ENCODE peak calls at places on chromosome 17, in seven cellular contexts. F is effector memory CD4-positive, alpha-beta T cell; Z is pancreas; T is hepatocyte; V is small intestine; G is IMR-90; A is CD4-positive, CD25-positive, alpha-beta regulatory T cell. W is an unnamed sample. For H3K4me1, the result is how much of the 10 kb centered on the place peaks cover.

GRCh38 chr17:45320349-45320930 is 3.6 kb upstream of the MAP3K14 start:
- DNase-seq in G (peak), V (no peak), A (no peak), Z (no peak), F (no peak), T (no peak), W (no peak)

GRCh38 chr17:43085489-43085888 is 39.7 kb downstream of the BRCA1 start:
- DNase-seq in F (no peak), A (no peak), T (peak), V (no peak), Z (no peak), G (peak), W (no peak)

GRCh38 chr17:30588798-30589247 is 111.6 kb downstream of the GOSR1 start:
- DNase-seq in Z (no peak), F (no peak), V (no peak), G (no peak), T (no peak), A (no peak), W (no peak)

GRCh38 chr17:57408064-57408811 is 151.9 kb downstream of the MSI2 start:
- DNase-seq in Z (no peak), V (no peak), G (no peak), T (peak), A (no peak), F (no peak), W (peak)

GRCh38 chr17:60369727-60370126 is 22.2 kb downstream of the USP32 start:
- DNase-seq in G (no peak), V (no peak), T (no peak), A (no peak), Z (no peak), F (no peak), W (no peak)

GRCh38 chr17:40529991-40530390 is 28.6 kb upstream of the TNS4 start:
- DNase-seq in F (no peak), A (no peak), G (no peak), Z (no peak), T (no peak), V (no peak), W (no peak)

GRCh38 chr17:66405836-66406679 is 103.6 kb downstream of the PRKCA start:
- DNase-seq in Z (no peak), F (no peak), T (no peak), V (no peak), A (no peak), G (no peak), W (no peak)

GRCh38 chr17:65394811-65395472 is 166.5 kb downstream of the AXIN2 start:
- DNase-seq in A (no peak), T (no peak), F (no peak), V (no peak), G (no peak), Z (no peak), W (no peak)

GRCh38 chr17:40322417-40323315 is 13.7 kb downstream of the RARA start:
- DNase-seq in T (peak), A (peak), G (peak), V (peak), Z (peak), F (peak), W (peak)

GRCh38 chr17:69012895-69013805 is 47.6 kb downstream of the ABCA9 start:
- DNase-seq in A (no peak), V (no peak), G (peak), Z (no peak), T (no peak), F (no peak), W (no peak)

GRCh38 chr17:42548070-42548837 is 4.5 kb upstream of the HSD17B1 start:
- DNase-seq in V (peak), G (no peak), Z (peak), A (peak), T (peak), F (peak), W (peak)

GRCh38 chr17:45428954-45429337 is 3.7 kb downstream of the ARHGAP27 start:
- DNase-seq in A (no peak), Z (no peak), T (no peak), G (no peak), V (no peak), F (no peak), W (no peak)

GRCh38 chr17:29945281-29945680 is 3.8 kb downstream of the EFCAB5 start:
- DNase-seq in A (no peak), Z (no peak), G (no peak), F (no peak), T (no peak), V (no peak), W (no peak)

GRCh38 chr17:56499799-56500388 is 93.6 kb upstream of the NOG start:
- DNase-seq in F (no peak), T (peak), V (peak), Z (no peak), G (peak), A (no peak), W (no peak)

GRCh38 chr17:35046740-35047283 is 16.7 kb downstream of the RFFL start:
- DNase-seq in Z (no peak), A (peak), F (peak), V (peak), G (peak), T (no peak), W (peak)

GRCh38 chr17:82023447-82024241 is 539 bp downstream of the LRRC45 start:
- DNase-seq in A (no peak), G (peak), T (peak), F (peak), V (peak), Z (no peak), W (no peak)

GRCh38 chr17:40188694-40189093 is 11.4 kb downstream of the RAPGEFL1 start:
- DNase-seq in F (no peak), V (no peak), Z (no peak), T (no peak), A (no peak), G (no peak), W (no peak)

GRCh38 chr17:41367426-41368075 is 2.1 kb downstream of the KRT33B start:
- DNase-seq in Z (no peak), A (no peak), G (peak), F (no peak), T (no peak), V (no peak), W (no peak)

GRCh38 chr17:13016881-13017622 is 775 bp downstream of the ELAC2 start:
- DNase-seq in A (no peak), T (no peak), Z (no peak), G (peak), F (no peak), V (no peak), W (no peak)

GRCh38 chr17:78394209-78394608 is 15.8 kb downstream of the PGS1 start:
- DNase-seq in A (no peak), V (no peak), F (no peak), G (no peak), T (no peak), Z (peak), W (no peak)

GRCh38 chr17:61283043-61283442 is 116.6 kb upstream of the TBX2 start:
- DNase-seq in V (no peak), F (no peak), T (no peak), A (no peak), G (no peak), Z (no peak), W (no peak)

GRCh38 chr17:2952174-2952845 is 111.1 kb downstream of the OR1D5 start:
- DNase-seq in T (no peak), Z (no peak), A (no peak), F (no peak), G (no peak), V (no peak), W (no peak)

GRCh38 chr17:78825696-78826095 is 14.9 kb downstream of the USP36 start:
- DNase-seq in V (no peak), A (no peak), Z (peak), G (no peak), T (no peak), F (no peak), W (no peak)

GRCh38 chr17:330993-331701 is 21.5 kb downstream of the RPH3AL start:
- DNase-seq in T (no peak), F (no peak), A (no peak), Z (peak), G (no peak), V (no peak), W (no peak)
- H3K4me3 ChIP-seq in T (no peak), F (peak), A (no peak), Z (no peak), G (no peak), V (no peak), W (no peak)

DNA sequence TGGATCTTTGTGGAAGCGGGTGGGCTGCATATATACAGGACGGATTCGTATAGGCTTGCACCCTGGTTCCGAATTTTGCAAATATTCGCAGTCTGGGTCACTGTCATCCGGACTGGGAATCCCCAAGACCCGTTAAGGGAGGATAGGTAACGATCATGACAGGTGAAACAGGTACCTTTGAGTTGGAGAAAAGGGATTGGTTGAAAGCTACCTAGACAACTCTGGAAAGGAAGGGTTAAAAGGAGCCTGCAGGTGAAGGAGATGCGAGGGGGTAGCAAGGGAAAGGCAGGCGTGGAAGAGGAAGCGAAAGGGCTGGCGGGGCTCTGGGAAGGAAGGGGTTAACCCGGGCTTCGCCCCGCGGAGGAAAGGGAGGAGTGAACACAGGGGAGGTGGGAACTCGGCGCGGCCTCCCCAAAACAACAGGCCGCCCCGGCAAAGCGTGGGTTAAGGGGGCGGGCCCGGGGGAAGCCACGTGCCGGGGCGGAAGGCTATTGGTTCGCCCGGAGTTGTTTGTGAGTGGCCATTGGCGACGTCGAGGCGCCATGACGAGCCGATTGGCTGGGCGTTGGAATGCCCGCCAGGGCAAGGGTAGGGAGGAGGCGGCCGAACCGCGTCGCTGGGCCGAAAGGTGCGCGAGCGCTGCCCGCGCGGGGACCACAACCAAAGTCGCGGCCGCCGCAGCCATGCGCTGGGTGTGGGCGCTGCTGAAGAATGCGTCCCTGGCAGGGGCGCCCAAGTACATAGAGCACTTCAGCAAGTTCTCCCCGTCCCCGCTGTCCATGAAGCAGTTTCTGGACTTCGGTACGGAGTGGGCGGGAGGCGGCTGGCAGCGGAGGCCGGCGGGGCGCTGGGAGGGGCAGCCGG is at the start of gene PDK2:
- DNase-seq in V (peak), F (peak), Z (peak), A (peak), T (peak), G (peak), W (peak)
- H3K27ac ChIP-seq in V (peak), F (peak), Z (peak), A (peak), T (peak), G (peak), W (peak)

DNA sequence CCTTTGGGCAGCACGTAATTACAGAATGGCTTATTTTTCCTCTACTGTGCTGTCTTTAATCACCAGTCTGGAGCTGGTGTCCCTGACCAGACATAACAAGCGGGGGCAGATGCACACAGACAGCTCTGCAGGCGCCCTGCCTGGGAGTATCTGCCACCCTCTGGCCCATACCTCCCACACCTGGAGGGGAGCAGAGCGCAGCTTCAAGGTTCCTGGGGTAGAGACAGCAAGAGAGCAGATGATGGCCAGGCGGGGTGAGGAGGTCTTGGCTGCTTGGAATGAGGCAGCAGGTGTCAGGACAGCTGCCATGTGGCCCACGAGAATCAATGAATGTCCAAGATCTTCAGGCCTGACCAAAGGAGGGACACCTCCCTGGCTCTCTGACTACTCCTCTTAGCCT is 23.8 kb downstream of the TMEM94 start:
- DNase-seq in T (no peak), F (no peak), G (no peak), Z (no peak), A (no peak), V (no peak), W (no peak)
- H3K4me1 ChIP-seq in T (under half), F (under half), G (under half), Z (under half), A (under half), V (under half), W (under half)

GRCh38 chr17:8412089-8412488 is 14.5 kb upstream of the RNF222 start:
- DNase-seq in T (no peak), G (no peak), F (no peak), Z (no peak), V (peak), A (no peak), W (no peak)
- H3K4me3 ChIP-seq in T (no peak), G (no peak), F (no peak), Z (no peak), V (no peak), A (no peak), W (no peak)

GRCh38 chr17:32157225-32157624 is 14.9 kb downstream of the RHOT1 start:
- DNase-seq in F (no peak), A (no peak), V (no peak), G (peak), Z (no peak), T (no peak), W (no peak)

GRCh38 chr17:32155896-32156295 is 13.6 kb downstream of the RHOT1 start:
- DNase-seq in V (no peak), F (no peak), A (no peak), Z (no peak), G (no peak), T (no peak), W (no peak)

GRCh38 chr17:32150358-32150757 is 8.1 kb downstream of the RHOT1 start:
- DNase-seq in V (no peak), T (no peak), A (no peak), F (no peak), Z (no peak), G (no peak), W (no peak)

GRCh38 chr17:32156656-32157055 is 14.4 kb downstream of the RHOT1 start:
- DNase-seq in F (no peak), A (no peak), V (no peak), G (no peak), T (no peak), Z (no peak), W (no peak)

GRCh38 chr17:32152130-32152529 is 9.8 kb downstream of the RHOT1 start:
- DNase-seq in G (no peak), Z (no peak), V (peak), F (no peak), A (no peak), T (peak), W (no peak)
- H3K27ac ChIP-seq in G (no peak), Z (no peak), V (peak), F (no peak), A (no peak), T (peak), W (no peak)

GRCh38 chr17:38911081-38911730 is 14.2 kb upstream of the LASP1NB start:
- DNase-seq in F (no peak), T (no peak), G (no peak), A (no peak), Z (peak), V (no peak), W (no peak)
- H3K4me1 ChIP-seq in F (under half), T (under half), G (under half), A (under half), Z (under half), V (under half), W (under half)

DNA sequence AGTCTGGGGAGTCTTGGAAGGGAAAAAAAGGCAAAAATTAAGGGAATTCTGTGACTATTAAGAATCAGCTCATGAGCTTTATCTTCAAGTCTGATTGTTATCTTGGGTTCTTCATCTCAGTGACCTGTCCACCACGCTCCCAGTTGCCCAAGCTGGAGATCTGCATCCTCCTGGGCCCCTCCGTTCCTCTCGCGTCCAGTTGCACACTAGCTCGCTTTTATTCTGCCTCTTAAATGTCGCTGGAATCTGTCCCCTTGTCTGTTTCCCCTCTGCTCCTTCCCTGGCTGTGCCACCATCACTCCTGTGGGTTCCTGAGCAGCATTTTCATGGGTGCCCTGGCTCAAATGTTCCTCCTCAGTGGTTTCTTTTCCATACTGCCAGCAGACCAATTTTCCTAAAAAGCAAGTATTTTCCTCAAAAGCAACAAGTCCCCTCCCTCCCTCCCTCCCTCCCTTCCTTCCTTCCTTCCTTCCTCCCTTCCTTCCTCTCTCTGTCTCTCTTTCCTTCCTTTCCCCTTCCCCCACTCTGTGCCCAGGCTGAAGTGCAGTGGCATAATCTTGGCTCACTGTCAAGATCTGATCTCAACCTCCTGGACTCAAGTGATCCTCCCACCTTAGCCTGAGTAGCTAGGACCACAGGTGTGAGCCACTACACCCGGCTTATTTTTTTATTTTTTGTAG is 1.4 kb downstream of the ENDOV start:
- DNase-seq in T (no peak), V (peak), G (no peak), F (no peak), A (no peak), Z (no peak), W (no peak)
- H3K4me3 ChIP-seq in T (peak), V (no peak), G (peak), F (no peak), A (no peak), Z (no peak), W (no peak)